ENCODE peak calls at places on chromosome 14, in five cellular contexts. U, A, Q, Z and C are unnamed samples.
A peak's percentile ranks its signal among the peaks of the same experiment; 100 is the strongest.

GRCh38 chr14:68733086-68733621 is 59.7 kb downstream of the ZFP36L1 start:
- DNase-seq in A (no peak), U (no peak), Q (peak; percentile 70), Z (no peak), C (no peak)

GRCh38 chr14:64409509-64409908 is 21.4 kb downstream of the MTHFD1 start:
- DNase-seq in Q (no peak), A (no peak), Z (no peak), U (no peak), C (no peak)

GRCh38 chr14:105294142-105294597 is 6.6 kb downstream of the BRF1 start:
- DNase-seq in U (peak; percentile 68), Z (no peak), A (peak; percentile 20), Q (peak; percentile 85), C (no peak)

GRCh38 chr14:49950275-49951250 is 57.7 kb downstream of the ARF6 start:
- DNase-seq in Z (no peak), Q (peak; percentile 28), A (no peak), U (no peak), C (no peak)

GRCh38 chr14:74425525-74426201 is 347 bp downstream of the SYNDIG1L start:
- DNase-seq in U (peak; percentile 52), Q (peak; percentile 67), Z (no peak), A (no peak), C (no peak)

GRCh38 chr14:20609215-20610001 is 18.2 kb upstream of the RNASE12 start:
- DNase-seq in U (peak; percentile 44), A (peak; percentile 96), Q (peak; percentile 74), Z (peak; percentile 46), C (peak; percentile 50)

GRCh38 chr14:68283378-68284123 is 464.0 kb downstream of the RAD51B start:
- DNase-seq in U (peak; percentile 58), Q (peak; percentile 68), A (peak; percentile 46), Z (peak; percentile 23), C (peak; percentile 32)

GRCh38 chr14:23148596-23149249 is 29.7 kb upstream of the CEBPE start:
- DNase-seq in Z (no peak), Q (no peak), U (no peak), A (no peak), C (no peak)

GRCh38 chr14:69316449-69317391 is 56.8 kb downstream of the GALNT16 start:
- DNase-seq in U (no peak), A (peak; percentile 100), Q (peak; percentile 3), Z (no peak), C (no peak)

GRCh38 chr14:100619382-100620305 is 32.4 kb upstream of the BEGAIN start:
- DNase-seq in Z (no peak), U (no peak), A (no peak), Q (no peak), C (no peak)

GRCh38 chr14:34018564-34019244 is 67.8 kb upstream of the EGLN3 start:
- DNase-seq in U (peak; percentile 2), Z (no peak), Q (no peak), A (peak; percentile 34), C (no peak)

GRCh38 chr14:92692822-92693226 is 55.6 kb downstream of the LGMN start:
- DNase-seq in Z (no peak), U (peak; percentile 39), Q (peak; percentile 53), A (peak; percentile 63), C (no peak)

GRCh38 chr14:69260979-69261605 is 1.1 kb downstream of the GALNT16 start:
- DNase-seq in U (peak; percentile 24), A (no peak), Z (no peak), Q (peak; percentile 67), C (no peak)

GRCh38 chr14:75877292-75877691 is 104.5 kb downstream of the TGFB3 start:
- DNase-seq in Q (no peak), U (no peak), A (peak; percentile 99), Z (no peak), C (no peak)

GRCh38 chr14:103529383-103530365 is 678 bp downstream of the TRMT61A start:
- DNase-seq in A (no peak), Q (no peak), U (no peak), Z (no peak), C (no peak)

GRCh38 chr14:49134940-49135339 is 451.2 kb downstream of the RPS29 start:
- DNase-seq in U (no peak), Z (no peak), Q (no peak), A (no peak), C (no peak)

GRCh38 chr14:100389497-100390104 is 66.5 kb downstream of the SLC25A47 start:
- DNase-seq in Z (no peak), Q (no peak), U (no peak), A (no peak), C (no peak)